ENCODE peak calls at places on chromosomes 5 and 9, in ten cellular contexts. S, X, A, W, M, B, V, O, N and H are unnamed samples. For H3K27me3, the result is how much of the 10 kb centered on the place peaks cover.

GRCh38 chr5:607541-608285 is 4.4 kb upstream of the CEP72 start:
- DNase-seq in S (no peak), X (no peak), A (no peak), W (no peak), M (no peak), B (peak), V (no peak), O (no peak), N (no peak), H (no peak)

GRCh38 chr9:128260340-128260739 is 15.5 kb downstream of the GOLGA2 start:
- DNase-seq in S (no peak), X (no peak), A (no peak), W (no peak), M (no peak), B (no peak), V (no peak), O (no peak), N (no peak), H (no peak)

GRCh38 chr9:133119461-133120342 is 1.3 kb downstream of the RALGDS start:
- DNase-seq in S (no peak), X (peak), A (peak), W (no peak), M (peak), B (no peak), V (peak), O (no peak), N (no peak), H (peak)

GRCh38 chr9:137311971-137312851 is 10.1 kb upstream of the NRARP start:
- DNase-seq in S (no peak), X (peak), A (no peak), W (no peak), M (no peak), B (no peak), V (no peak), O (no peak), N (no peak), H (peak)

GRCh38 chr5:131530706-131531331 is 104.2 kb downstream of the RAPGEF6 start:
- DNase-seq in S (no peak), X (no peak), A (no peak), W (no peak), M (no peak), B (no peak), V (no peak), O (no peak), N (no peak), H (no peak)

GRCh38 chr9:129139233-129139992 is 28.2 kb downstream of the PTPA start:
- DNase-seq in S (peak), X (peak), A (peak), W (peak), M (peak), B (peak), V (peak), O (peak), N (peak), H (peak)

GRCh38 chr9:97548379-97548778 is 46.9 kb downstream of the TMOD1 start:
- DNase-seq in S (no peak), X (no peak), A (no peak), W (no peak), M (no peak), B (no peak), V (no peak), O (no peak), N (no peak), H (no peak)

GRCh38 chr5:119816055-119816454 is 186.7 kb downstream of the FAM170A start:
- DNase-seq in S (no peak), X (no peak), A (no peak), W (no peak), M (no peak), B (no peak), V (no peak), O (no peak), N (no peak), H (no peak)

GRCh38 chr5:134477462-134478245 is 47.8 kb upstream of the JADE2 start:
- DNase-seq in S (no peak), X (no peak), A (no peak), W (no peak), M (no peak), B (no peak), V (no peak), O (no peak), N (no peak), H (no peak)

GRCh38 chr9:109181284-109181683 is 14.2 kb upstream of the FRRS1L start:
- DNase-seq in S (no peak), X (no peak), A (no peak), W (no peak), M (no peak), B (no peak), V (no peak), O (no peak), N (no peak), H (no peak)

GRCh38 chr5:180352116-180352975 is 790 bp downstream of the GFPT2 start:
- DNase-seq in S (peak), X (no peak), A (peak), W (peak), M (peak), B (no peak), V (no peak), O (no peak), N (no peak), H (peak)

GRCh38 chr5:172004824-172005237 is 1.6 kb downstream of the FBXW11 start:
- DNase-seq in S (no peak), X (no peak), A (no peak), W (peak), M (no peak), B (no peak), V (peak), O (no peak), N (no peak), H (no peak)

GRCh38 chr5:160685695-160686094 is 166.3 kb downstream of the ATP10B start:
- DNase-seq in S (no peak), X (no peak), A (peak), W (no peak), M (peak), B (no peak), V (no peak), O (peak), N (no peak), H (peak)

GRCh38 chr5:111454198-111454606 is 58.1 kb downstream of the STARD4 start:
- DNase-seq in S (no peak), X (no peak), A (no peak), W (peak), M (no peak), B (no peak), V (peak), O (no peak), N (no peak), H (no peak)

GRCh38 chr5:66560371-66560770 is 35.8 kb upstream of the MAST4 start:
- DNase-seq in S (no peak), X (no peak), A (no peak), W (no peak), M (no peak), B (no peak), V (no peak), O (no peak), N (no peak), H (no peak)

GRCh38 chr5:97529354-97529753 is 346.3 kb upstream of the RIOK2 start:
- DNase-seq in S (no peak), X (no peak), A (no peak), W (no peak), M (no peak), B (no peak), V (no peak), O (no peak), N (no peak), H (no peak)

GRCh38 chr9:13770956-13771355 is 491.5 kb upstream of the MPDZ start:
- DNase-seq in S (no peak), X (no peak), A (no peak), W (no peak), M (no peak), B (no peak), V (no peak), O (no peak), N (no peak), H (no peak)

GRCh38 chr5:161645264-161645663 is 40.3 kb upstream of the GABRA6 start:
- DNase-seq in S (no peak), X (no peak), A (no peak), W (no peak), M (no peak), B (no peak), V (no peak), O (no peak), N (no peak), H (no peak)

GRCh38 chr5:15425802-15426201 is 74.2 kb upstream of the FBXL7 start:
- DNase-seq in S (no peak), X (no peak), A (peak), W (peak), M (no peak), B (no peak), V (no peak), O (no peak), N (no peak), H (no peak)

GRCh38 chr5:123091258-123091987 is 2.4 kb downstream of the PRDM6 start:
- DNase-seq in S (no peak), X (no peak), A (no peak), W (no peak), M (no peak), B (no peak), V (peak), O (no peak), N (no peak), H (no peak)

GRCh38 chr9:10785255-10785654 is 172.5 kb upstream of the PTPRD start:
- DNase-seq in S (no peak), X (no peak), A (no peak), W (no peak), M (no peak), B (no peak), V (peak), O (no peak), N (no peak), H (no peak)

GRCh38 chr9:99466104-99466503 is 244.0 kb downstream of the SEC61B start:
- DNase-seq in S (no peak), X (no peak), A (no peak), W (no peak), M (no peak), B (no peak), V (no peak), O (no peak), N (no peak), H (no peak)

GRCh38 chr9:129081388-129081889 is 528 bp downstream of the DOLPP1 start:
- DNase-seq in S (no peak), X (no peak), A (peak), W (no peak), M (no peak), B (no peak), V (peak), O (no peak), N (no peak), H (peak)

GRCh38 chr9:133768371-133768858 is 30.3 kb upstream of the SARDH start:
- DNase-seq in S (no peak), X (peak), A (no peak), W (no peak), M (no peak), B (peak), V (no peak), O (no peak), N (no peak), H (peak)

GRCh38 chr5:102375256-102375655 is 79.2 kb upstream of the SLCO4C1 start:
- DNase-seq in S (no peak), X (no peak), A (no peak), W (no peak), M (no peak), B (no peak), V (peak), O (no peak), N (no peak), H (no peak)

GRCh38 chr9:93959739-93960154 is 4.6 kb upstream of the BARX1 start:
- DNase-seq in S (no peak), X (no peak), A (no peak), W (no peak), M (no peak), B (no peak), V (no peak), O (no peak), N (no peak), H (no peak)

GRCh38 chr9:121612511-121612998 is 38.9 kb upstream of the DAB2IP start:
- DNase-seq in S (no peak), X (no peak), A (no peak), W (no peak), M (peak), B (peak), V (peak), O (no peak), N (no peak), H (peak)

GRCh38 chr5:107257885-107258520 is 412.7 kb downstream of the EFNA5 start:
- DNase-seq in S (no peak), X (no peak), A (no peak), W (no peak), M (no peak), B (no peak), V (peak), O (no peak), N (no peak), H (no peak)

GRCh38 chr9:107141967-107142366 is 141.1 kb upstream of the RAD23B start:
- DNase-seq in S (no peak), X (no peak), A (peak), W (no peak), M (no peak), B (no peak), V (peak), O (no peak), N (no peak), H (no peak)

GRCh38 chr5:178778919-178779318 is 48.5 kb upstream of the ZNF354A start:
- DNase-seq in S (no peak), X (no peak), A (no peak), W (no peak), M (no peak), B (no peak), V (no peak), O (peak), N (no peak), H (no peak)

GRCh38 chr9:121692606-121693505 is 41.4 kb downstream of the DAB2IP start:
- DNase-seq in S (no peak), X (peak), A (peak), W (peak), M (peak), B (no peak), V (peak), O (peak), N (no peak), H (peak)

GRCh38 chr5:136036991-136037705 is 8.4 kb downstream of the TGFBI start:
- DNase-seq in S (peak), X (no peak), A (no peak), W (peak), M (no peak), B (no peak), V (no peak), O (no peak), N (no peak), H (no peak)

GRCh38 chr9:129138476-129139232 is 27.4 kb downstream of the PTPA start:
- DNase-seq in S (peak), X (peak), A (no peak), W (peak), M (peak), B (peak), V (no peak), O (no peak), N (no peak), H (no peak)

GRCh38 chr5:82389347-82389746 is 111.2 kb upstream of the RPS23 start:
- DNase-seq in S (no peak), X (no peak), A (no peak), W (no peak), M (no peak), B (no peak), V (no peak), O (no peak), N (no peak), H (no peak)
- H3K4me3 ChIP-seq in S (no peak), X (no peak), A (no peak), W (no peak), M (no peak), B (no peak), V (no peak), O (no peak), N (no peak), H (no peak)

GRCh38 chr9:29556746-29557145 is 1983.5 kb upstream of the C9orf72 start:
- DNase-seq in S (no peak), X (no peak), A (no peak), W (no peak), M (no peak), B (no peak), V (no peak), O (no peak), N (no peak), H (no peak)
- H3K27me3 ChIP-seq in S (under half), X (under half), A (under half), W (under half), M (under half), B (under half), V (under half), O (under half), N (under half), H (under half)

DNA sequence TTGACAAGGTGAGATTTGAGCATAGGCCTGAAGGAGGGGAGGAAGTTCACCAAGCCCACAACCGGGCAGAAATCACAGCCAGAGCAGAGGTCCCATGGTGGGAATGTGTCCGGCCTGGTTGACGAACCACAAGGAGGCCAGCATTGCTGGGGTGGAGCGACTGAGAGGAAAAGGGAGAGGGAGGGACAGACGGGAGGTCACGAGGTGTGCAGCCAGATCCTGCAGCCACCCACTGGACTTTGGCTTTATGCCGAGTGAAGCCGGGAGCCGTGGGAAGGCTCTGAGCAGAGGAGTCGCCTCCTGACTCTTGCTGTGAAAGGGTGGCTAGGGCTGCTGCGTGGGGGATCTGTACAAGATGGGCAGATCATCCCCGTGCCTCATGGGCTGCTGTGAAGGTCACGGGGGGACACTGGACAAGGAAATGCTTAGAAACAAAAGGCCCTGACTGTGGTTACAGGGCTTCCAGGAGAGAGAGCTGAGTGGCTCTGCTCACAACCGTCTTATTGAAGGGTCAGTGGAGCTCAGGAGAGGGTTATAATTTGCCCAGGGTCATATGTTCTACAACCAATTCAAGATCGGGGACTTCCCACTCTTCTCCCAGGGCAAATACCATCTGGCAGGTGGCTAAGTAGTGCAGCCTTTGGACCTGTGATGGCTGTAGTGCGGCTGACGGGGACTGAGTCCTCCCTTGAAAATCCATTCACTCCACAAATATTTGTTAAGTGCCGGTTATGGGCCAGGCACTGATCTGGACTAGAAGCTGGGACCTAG is 15.6 kb upstream of the CD74 start:
- DNase-seq in S (peak), X (no peak), A (no peak), W (no peak), M (no peak), B (peak), V (no peak), O (peak), N (no peak), H (no peak)
- H3K4me3 ChIP-seq in S (no peak), X (no peak), A (no peak), W (no peak), M (no peak), B (no peak), V (no peak), O (peak), N (no peak), H (no peak)

GRCh38 chr5:73192375-73192774 is 19.4 kb downstream of the TMEM174 start:
- DNase-seq in S (no peak), X (no peak), A (no peak), W (no peak), M (no peak), B (no peak), V (no peak), O (no peak), N (no peak), H (no peak)
- H3K27me3 ChIP-seq in S (under half), X (under half), A (under half), W (under half), M (under half), B (under half), V (under half), O (under half), N (under half), H (under half)

GRCh38 chr5:14237313-14238086 is 94.4 kb downstream of the TRIO start:
- DNase-seq in S (no peak), X (no peak), A (no peak), W (peak), M (no peak), B (no peak), V (no peak), O (no peak), N (no peak), H (no peak)
- H3K4me3 ChIP-seq in S (no peak), X (no peak), A (no peak), W (no peak), M (no peak), B (no peak), V (no peak), O (no peak), N (no peak), H (no peak)

GRCh38 chr5:173228639-173229380 is 6.2 kb downstream of the NKX2-5 start:
- DNase-seq in S (no peak), X (no peak), A (peak), W (no peak), M (peak), B (no peak), V (no peak), O (no peak), N (no peak), H (peak)
- H3K27me3 ChIP-seq in S (under half), X (under half), A (half or more), W (half or more), M (under half), B (under half), V (half or more), O (under half), N (half or more), H (half or more)

DNA sequence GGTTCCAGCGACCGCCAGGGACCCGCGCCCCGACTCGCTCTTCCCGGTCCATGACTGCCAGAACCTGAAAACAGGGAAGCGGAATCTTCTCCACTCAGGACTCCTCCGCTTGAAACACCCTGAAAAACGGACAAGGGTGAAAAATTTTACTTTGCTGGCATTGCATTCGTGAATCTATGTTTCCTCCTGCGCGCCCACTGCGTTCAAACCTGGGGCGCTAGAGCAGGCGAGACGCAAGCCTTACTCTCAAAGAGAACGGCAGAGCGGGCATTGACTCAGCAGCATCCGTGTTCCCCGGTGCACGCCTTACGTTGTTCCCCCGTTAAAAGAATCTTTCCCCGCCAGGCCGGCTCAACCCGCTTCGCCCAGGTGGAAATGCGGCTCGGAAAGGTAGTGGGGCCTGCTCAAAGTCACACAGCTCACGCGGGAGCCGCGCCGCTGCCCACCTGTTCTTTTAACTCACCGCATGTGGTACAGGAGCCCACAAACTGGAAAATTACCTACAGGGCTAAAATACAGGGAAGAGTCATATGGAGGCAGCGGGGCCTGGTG is 999 bp upstream of the DRD1 start:
- DNase-seq in S (no peak), X (no peak), A (peak), W (no peak), M (no peak), B (no peak), V (no peak), O (no peak), N (no peak), H (peak)
- H3K4me3 ChIP-seq in S (peak), X (peak), A (peak), W (peak), M (peak), B (peak), V (no peak), O (no peak), N (peak), H (peak)

DNA sequence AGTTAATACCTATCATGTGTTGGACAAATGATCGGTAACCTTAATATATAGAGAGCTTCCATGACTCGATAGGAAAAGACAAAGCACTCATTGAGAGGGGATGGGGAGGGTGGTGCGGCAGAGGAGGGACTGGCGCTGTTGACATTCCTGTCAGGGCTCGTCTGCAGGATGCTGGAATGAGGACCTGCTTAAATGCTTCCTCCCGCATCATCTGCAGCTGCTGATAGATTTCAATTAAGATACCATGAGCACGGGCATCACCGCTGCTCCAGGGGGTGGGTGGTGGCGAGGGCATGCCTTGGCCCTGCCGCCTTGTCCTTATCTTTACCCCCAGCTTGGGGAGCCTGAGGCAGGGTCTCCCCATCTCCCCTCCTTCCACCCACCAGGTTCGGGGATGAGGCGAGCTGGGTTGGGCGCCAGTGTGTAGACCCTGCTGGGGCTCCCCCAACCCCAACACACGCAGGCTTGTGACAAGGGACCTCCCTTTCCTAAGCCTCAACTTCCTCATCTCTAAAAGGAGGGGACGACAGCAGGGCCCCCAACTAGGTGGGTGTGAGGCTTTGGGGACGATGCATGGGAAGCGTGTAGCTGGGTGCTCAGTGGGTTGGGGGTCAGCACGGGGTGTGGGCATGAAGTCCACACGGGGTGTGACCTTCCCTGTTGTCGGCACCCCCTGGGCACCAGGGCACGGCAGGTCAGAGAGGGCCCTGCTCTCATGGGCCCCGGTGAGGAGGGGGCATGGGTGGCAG is 11.7 kb upstream of the QRFP start:
- DNase-seq in S (no peak), X (no peak), A (no peak), W (no peak), M (no peak), B (no peak), V (peak), O (peak), N (no peak), H (no peak)
- H3K27me3 ChIP-seq in S (under half), X (under half), A (under half), W (under half), M (under half), B (under half), V (under half), O (half or more), N (under half), H (under half)